ENCODE peak calls at places on chromosomes 5 and 9, in four cellular contexts. T, G, C and U are unnamed samples.

GRCh38 chr9:121242219-121242954 is 25.6 kb upstream of the GSN start:
- DNase-seq in T (no peak), G (peak), C (peak), U (no peak)

GRCh38 chr5:117434266-117434665 is 859.6 kb upstream of the SEMA6A start:
- DNase-seq in C (no peak), G (no peak), T (no peak), U (no peak)

GRCh38 chr9:122213589-122214413 is 15.0 kb downstream of the LHX6 start:
- DNase-seq in G (peak), C (peak), T (no peak), U (no peak)

GRCh38 chr5:171537923-171538537 is 118.6 kb downstream of the FGF18 start:
- DNase-seq in T (no peak), G (no peak), C (no peak), U (no peak)

GRCh38 chr9:98807070-98807810 is at the start of gene GALNT12:
- DNase-seq in G (peak), T (no peak), C (no peak), U (peak)

GRCh38 chr5:148740966-148741742 is 85.3 kb upstream of the ADRB2 start:
- DNase-seq in T (no peak), G (no peak), C (peak), U (no peak)

GRCh38 chr5:143208365-143208641 is 195.2 kb downstream of the NR3C1 start:
- DNase-seq in T (no peak), C (no peak), G (no peak), U (no peak)

GRCh38 chr9:137488330-137488653 is 29.2 kb upstream of the NSMF start:
- DNase-seq in G (no peak), T (peak), C (no peak), U (no peak)

GRCh38 chr5:42021119-42021518 is 96.0 kb downstream of the FBXO4 start:
- DNase-seq in T (no peak), G (no peak), C (peak), U (no peak)

DNA sequence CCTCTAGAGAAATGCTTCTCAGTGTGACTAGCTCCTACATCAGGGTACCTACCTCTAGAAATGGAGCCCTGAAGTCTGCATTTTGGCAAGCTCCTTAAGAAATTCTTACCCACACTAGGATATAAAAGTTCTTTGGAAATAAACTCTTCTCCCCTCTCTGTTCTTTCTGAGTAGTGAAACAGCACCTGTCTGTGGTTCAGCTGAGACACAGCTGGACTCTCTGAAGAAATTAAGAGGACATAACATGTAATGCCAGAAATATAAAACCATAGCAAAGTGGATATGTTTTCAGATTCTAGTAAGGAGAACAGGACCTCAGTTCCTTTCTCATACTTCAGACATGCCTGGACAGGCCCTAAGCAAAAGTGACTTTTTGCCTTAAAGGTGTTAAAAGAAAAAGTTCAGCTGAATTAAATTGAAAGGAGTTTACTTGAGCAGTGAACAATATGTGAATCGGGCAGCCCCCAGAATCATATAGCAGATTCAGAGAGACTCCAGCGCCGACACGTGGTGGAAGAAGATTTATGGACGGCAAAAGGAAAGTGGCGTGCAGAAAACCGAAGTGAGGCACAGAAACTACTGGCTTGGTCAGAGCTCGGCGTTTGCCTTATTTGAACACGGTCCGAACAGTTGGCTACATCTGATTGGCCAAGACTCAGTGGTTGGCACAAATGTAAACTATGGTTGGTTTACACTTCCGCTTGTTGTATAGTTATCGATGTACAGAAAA is 64.5 kb downstream of the PRKACG start:
- DNase-seq in G (peak), C (peak), T (no peak), U (no peak)
- TF ChIP-seq CTCF in G (peak), C (no peak), T (no peak), U (no peak)

GRCh38 chr9:90903731-90904422 is 102.3 kb downstream of the SYK start:
- DNase-seq in G (no peak), T (no peak), C (peak), U (no peak)
- TF ChIP-seq CTCF in G (no peak), T (no peak), C (no peak), U (no peak)

GRCh38 chr9:36793277-36793676 is 220.6 kb downstream of the MELK start:
- DNase-seq in G (no peak), C (no peak), T (no peak), U (no peak)
- TF ChIP-seq CTCF in G (no peak), C (peak), T (no peak), U (no peak)

DNA sequence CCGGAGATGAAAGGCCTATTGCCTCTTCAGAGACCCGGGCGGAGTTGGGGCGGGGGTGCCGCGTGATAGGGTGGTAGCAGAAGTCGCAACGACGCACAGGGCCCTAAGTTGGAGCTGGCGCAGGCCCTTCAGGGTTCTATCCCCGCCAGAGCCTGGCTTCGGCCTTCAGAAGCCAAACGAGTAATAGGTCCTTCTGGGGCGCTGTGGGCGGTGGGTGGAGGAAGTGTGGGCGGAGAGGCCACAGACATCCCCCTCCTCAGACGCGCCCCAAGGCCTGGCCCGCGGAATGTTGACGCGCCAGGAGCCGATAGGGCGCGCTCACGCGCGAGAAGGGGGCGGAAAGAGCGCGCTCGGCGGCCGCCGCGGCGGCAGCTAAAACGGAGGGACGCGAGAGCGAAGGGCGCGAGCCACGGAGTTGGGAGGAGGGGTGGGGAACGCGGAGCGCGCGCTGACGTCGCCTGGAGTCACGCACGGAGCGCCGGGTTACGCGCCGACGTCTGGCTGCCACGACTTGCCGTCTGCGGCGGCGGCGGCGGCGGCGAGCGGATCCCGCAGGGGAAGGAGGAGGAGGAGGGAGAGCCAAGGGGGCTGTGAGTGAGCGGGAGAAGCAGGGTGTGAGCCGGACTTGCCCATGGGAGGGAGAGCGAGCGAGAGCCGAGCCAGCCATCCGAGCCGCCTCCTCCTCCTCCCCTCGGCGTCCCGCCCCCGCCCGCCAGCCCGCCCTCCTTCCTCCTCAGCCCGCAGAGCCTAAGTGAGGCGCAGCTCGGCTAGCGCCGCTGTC is 6.4 kb upstream of the PURA start:
- DNase-seq in T (peak), G (peak), C (peak), U (peak)
- TF ChIP-seq CTCF in T (peak), G (no peak), C (no peak), U (peak)

DNA sequence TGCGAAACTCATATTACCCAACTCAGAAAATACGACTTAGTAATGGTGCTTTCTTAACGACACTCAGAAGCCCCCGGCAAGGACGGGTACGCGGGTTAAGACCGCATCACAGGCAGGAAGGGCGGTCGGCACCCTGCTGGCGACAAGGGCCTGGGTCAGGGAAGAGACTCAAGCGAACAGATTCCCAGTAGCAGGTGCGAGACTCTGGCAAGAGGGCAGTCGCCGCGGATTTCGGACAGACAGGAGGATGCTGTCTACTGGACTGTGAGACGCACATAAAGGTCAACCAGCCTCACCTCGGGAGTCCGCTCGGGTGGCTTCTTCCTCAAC is 398 bp downstream of the RAPGEF6 start:
- DNase-seq in T (no peak), C (peak), G (peak), U (peak)
- TF ChIP-seq CTCF in T (no peak), C (peak), G (peak), U (no peak)

GRCh38 chr9:136322756-136323330 is 4.5 kb upstream of the GPSM1 start:
- DNase-seq in T (no peak), C (no peak), G (no peak), U (no peak)

GRCh38 chr9:136326061-136326776 is 1.1 kb upstream of the GPSM1 start:
- DNase-seq in C (no peak), G (no peak), T (no peak), U (no peak)

GRCh38 chr9:136325354-136325753 is 2.0 kb upstream of the GPSM1 start:
- DNase-seq in C (no peak), G (no peak), T (no peak), U (no peak)

GRCh38 chr9:136323420-136323819 is 3.9 kb upstream of the GPSM1 start:
- DNase-seq in G (no peak), C (peak), T (no peak), U (no peak)

GRCh38 chr9:136324501-136325300 is 2.6 kb upstream of the GPSM1 start:
- DNase-seq in T (peak), G (no peak), C (no peak), U (no peak)
- TF ChIP-seq CTCF in T (no peak), G (no peak), C (no peak), U (no peak)

DNA sequence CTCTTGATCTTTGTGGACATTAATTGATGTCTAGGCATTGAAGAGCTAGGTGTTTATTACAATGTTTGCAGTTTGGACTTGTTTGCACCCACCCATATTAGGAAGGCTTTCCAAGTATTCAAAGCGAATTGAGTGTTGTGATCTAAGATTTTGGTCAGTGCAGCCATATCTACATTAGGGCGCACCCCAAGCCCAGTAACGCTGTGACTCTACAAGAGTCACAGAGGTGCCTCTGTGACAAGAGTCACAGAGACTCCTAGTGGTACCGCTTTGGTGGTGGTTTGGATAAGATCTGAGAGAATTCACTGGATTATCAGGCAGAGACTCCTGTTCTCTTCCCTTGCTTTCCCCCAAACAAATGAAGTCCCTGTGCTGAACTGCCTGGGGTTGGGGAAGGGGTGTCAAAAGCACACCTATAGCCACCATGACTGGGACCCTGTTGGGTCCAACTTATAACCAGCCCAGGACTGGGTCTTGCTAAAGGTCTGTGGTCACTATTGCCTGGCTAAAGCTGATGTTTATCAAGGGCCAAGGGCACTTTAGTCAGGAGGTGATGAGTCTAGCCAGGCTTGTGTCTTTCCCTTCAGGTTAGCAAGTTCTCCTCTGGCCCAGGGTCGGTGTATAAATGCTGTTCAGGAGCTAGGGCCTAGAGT is 114.1 kb upstream of the RIOK2 start:
- DNase-seq in C (peak), T (no peak), G (no peak), U (peak)
- TF ChIP-seq CTCF in C (peak), T (no peak), G (no peak), U (peak)

GRCh38 chr5:36904677-36905076 is 28.1 kb downstream of the NIPBL start:
- DNase-seq in G (no peak), C (peak), T (no peak), U (no peak)
- TF ChIP-seq CTCF in G (no peak), C (no peak), T (no peak), U (no peak)

DNA sequence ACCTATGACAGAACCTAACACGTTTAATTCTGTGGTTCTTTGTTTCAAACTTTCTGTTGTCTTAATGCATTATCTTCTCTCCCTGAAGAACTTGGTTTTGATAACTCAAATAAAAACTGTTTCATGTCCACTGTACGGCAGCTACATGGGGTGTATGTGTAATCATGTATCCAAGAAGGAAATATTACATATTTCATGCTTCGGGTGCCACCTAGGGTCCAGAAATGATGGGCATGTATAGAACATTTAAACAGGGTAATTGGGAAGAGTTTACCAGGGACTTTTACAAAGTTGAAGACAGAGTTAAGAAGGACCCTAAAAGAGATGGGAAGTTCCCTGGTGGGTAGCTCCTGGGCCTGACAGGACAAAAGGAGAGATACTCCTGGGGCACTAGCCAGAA is 291.3 kb downstream of the FBXL7 start:
- DNase-seq in T (no peak), G (no peak), C (peak), U (no peak)
- TF ChIP-seq CTCF in T (no peak), G (no peak), C (peak), U (no peak)